ENCODE peak calls at places on chromosomes 2 and 18, in eight cellular contexts. W, M, X, I, F, C, U and Q are unnamed samples.

GRCh38 chr2:227280895-227281294 is 44.2 kb upstream of the MFF start:
- DNase-seq in W (no peak), M (peak; percentile 18), X (no peak), I (no peak), F (no peak), C (no peak), U (peak; percentile 11), Q (no peak)

GRCh38 chr18:8787764-8788163 is 82.4 kb downstream of the MTCL1 start:
- DNase-seq in W (no peak), M (no peak), X (no peak), I (no peak), F (no peak), C (no peak), U (no peak), Q (no peak)

GRCh38 chr18:61619783-61620182 is 273.0 kb downstream of the RNF152 start:
- DNase-seq in W (no peak), M (no peak), X (no peak), I (no peak), F (no peak), C (no peak), U (no peak), Q (no peak)

GRCh38 chr2:74367789-74368188 is 12.3 kb downstream of the DCTN1 start:
- DNase-seq in W (no peak), M (no peak), X (no peak), I (no peak), F (no peak), C (no peak), U (no peak), Q (no peak)

GRCh38 chr2:208982831-208983230 is 441.0 kb upstream of the MAP2 start:
- DNase-seq in W (no peak), M (no peak), X (no peak), I (no peak), F (no peak), C (no peak), U (no peak), Q (no peak)

GRCh38 chr18:68484241-68484640 is 230.7 kb downstream of the TMX3 start:
- DNase-seq in W (no peak), M (peak; percentile 8), X (no peak), I (no peak), F (peak; percentile 63), C (no peak), U (no peak), Q (no peak)

GRCh38 chr18:70469916-70470315 is 181.1 kb downstream of the SOCS6 start:
- DNase-seq in W (no peak), M (peak; percentile 12), X (peak; percentile 8), I (no peak), F (no peak), C (peak; percentile 65), U (no peak), Q (no peak)

GRCh38 chr18:36181898-36182506 is 5.3 kb upstream of the MOCOS start:
- DNase-seq in W (no peak), M (no peak), X (no peak), I (no peak), F (no peak), C (no peak), U (no peak), Q (no peak)

GRCh38 chr2:216362730-216363129 is 9.6 kb downstream of the MARCHF4 start:
- DNase-seq in W (no peak), M (peak; percentile 27), X (no peak), I (no peak), F (peak; percentile 78), C (no peak), U (peak; percentile 50), Q (no peak)

GRCh38 chr18:50158866-50159653 is 35.9 kb downstream of the MYO5B start:
- DNase-seq in W (no peak), M (no peak), X (peak; percentile 55), I (no peak), F (peak; percentile 79), C (no peak), U (peak; percentile 67), Q (no peak)

DNA sequence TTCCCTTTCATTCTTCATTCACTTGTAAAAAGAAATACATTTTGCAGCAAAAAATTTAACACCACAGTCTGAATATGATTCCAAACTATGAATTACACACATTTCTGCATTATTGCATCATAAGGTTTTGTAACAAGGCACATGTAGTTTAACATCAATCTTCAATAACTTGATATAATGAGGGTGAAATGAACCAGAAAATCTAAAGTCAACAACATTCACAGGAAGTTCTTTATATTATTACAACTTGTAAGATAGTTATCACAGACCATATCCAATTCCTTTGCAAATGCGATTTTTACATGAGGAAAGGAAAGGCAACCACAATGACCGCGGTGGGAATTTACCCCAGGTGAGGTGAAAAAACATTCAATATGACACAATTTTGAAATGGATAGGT is 213.3 kb downstream of the NAPG start:
- DNase-seq in W (no peak), M (no peak), X (no peak), I (no peak), F (peak; percentile 53), C (no peak), U (no peak), Q (no peak)
- TF ChIP-seq EZH2phosphoT487 in W (no peak), M (no peak), X (no peak), I (no peak), F (no peak), C (no peak), U (no peak), Q (no peak)

GRCh38 chr2:16728742-16729141 is 63.1 kb upstream of the CYRIA start:
- DNase-seq in W (no peak), M (no peak), X (no peak), I (no peak), F (no peak), C (no peak), U (no peak), Q (peak; percentile 7)

GRCh38 chr2:16727256-16727655 is 61.6 kb upstream of the CYRIA start:
- DNase-seq in W (no peak), M (no peak), X (no peak), I (no peak), F (no peak), C (no peak), U (no peak), Q (no peak)

GRCh38 chr2:16725549-16725948 is 59.9 kb upstream of the CYRIA start:
- DNase-seq in W (no peak), M (no peak), X (no peak), I (no peak), F (no peak), C (no peak), U (no peak), Q (no peak)

GRCh38 chr2:16726147-16726546 is 60.5 kb upstream of the CYRIA start:
- DNase-seq in W (no peak), M (peak; percentile 8), X (no peak), I (no peak), F (no peak), C (no peak), U (no peak), Q (no peak)

GRCh38 chr2:16726577-16726976 is 60.9 kb upstream of the CYRIA start:
- DNase-seq in W (no peak), M (no peak), X (no peak), I (no peak), F (no peak), C (no peak), U (no peak), Q (no peak)
- H3K4me3 ChIP-seq in W (no peak overlapping the region), M (no peak overlapping the region), X (no peak overlapping the region), I (no peak overlapping the region), F (no peak overlapping the region), C (no peak overlapping the region), U (no peak overlapping the region), Q (no peak overlapping the region)

GRCh38 chr2:225040862-225041209 is 1.4 kb downstream of the DOCK10 start:
- DNase-seq in W (no peak), M (peak; percentile 61), X (peak; percentile 7), I (peak; percentile 58), F (peak; percentile 13), C (peak; percentile 25), U (no peak), Q (peak; percentile 55)

GRCh38 chr2:225038076-225038571 is 4.1 kb downstream of the DOCK10 start:
- DNase-seq in W (no peak), M (no peak), X (no peak), I (no peak), F (no peak), C (no peak), U (no peak), Q (no peak)

GRCh38 chr2:225033440-225034390 is 8.6 kb downstream of the DOCK10 start:
- DNase-seq in W (no peak), M (no peak), X (no peak), I (no peak), F (no peak), C (no peak), U (no peak), Q (no peak)

GRCh38 chr2:225036431-225036830 is 5.8 kb downstream of the DOCK10 start:
- DNase-seq in W (no peak), M (no peak), X (no peak), I (no peak), F (no peak), C (no peak), U (no peak), Q (no peak)

DNA sequence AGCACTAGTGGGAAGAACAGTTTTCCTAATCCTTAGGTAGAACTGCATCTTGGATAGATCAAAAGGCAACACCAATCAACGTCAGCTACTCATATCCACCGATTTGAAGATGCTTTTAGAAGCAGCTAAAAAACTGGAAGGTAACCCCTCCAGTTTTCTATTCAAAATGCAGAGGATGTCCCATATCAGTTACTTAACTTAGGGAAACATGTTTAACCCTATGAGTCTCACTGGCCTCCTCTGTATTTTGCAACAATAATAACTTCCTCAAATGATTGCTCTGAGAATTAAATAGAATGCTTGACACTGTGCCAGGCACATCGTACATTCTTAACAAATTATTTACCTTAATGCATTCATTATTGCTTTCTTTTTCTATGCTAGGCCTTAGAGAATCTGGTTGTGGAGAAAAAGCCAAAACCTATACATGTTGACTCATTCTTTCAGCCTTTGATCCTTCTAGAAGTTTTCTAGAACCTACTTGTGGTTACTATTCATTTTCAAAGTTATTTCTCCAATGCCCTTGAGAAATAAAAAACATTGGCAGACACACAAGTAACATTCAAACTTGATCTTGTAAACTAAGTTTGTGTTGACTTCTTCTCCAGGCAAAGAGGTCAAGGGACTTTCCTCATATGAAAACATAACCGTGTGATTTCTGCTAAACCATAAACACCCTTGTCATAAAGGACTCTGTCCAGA is 4.7 kb downstream of the DOCK10 start:
- DNase-seq in W (no peak), M (no peak), X (no peak), I (no peak), F (no peak), C (no peak), U (no peak), Q (no peak)
- H3K4me1 ChIP-seq in W (no peaks in the 10 kb centered on the region), M (peaks cover 17% of the 10 kb centered on the region), X (peaks cover 10% of the 10 kb centered on the region), I (peaks cover 5% of the 10 kb centered on the region), F (peaks cover 7% of the 10 kb centered on the region), C (no peaks in the 10 kb centered on the region), U (no peaks in the 10 kb centered on the region), Q (peaks cover 17% of the 10 kb centered on the region)

DNA sequence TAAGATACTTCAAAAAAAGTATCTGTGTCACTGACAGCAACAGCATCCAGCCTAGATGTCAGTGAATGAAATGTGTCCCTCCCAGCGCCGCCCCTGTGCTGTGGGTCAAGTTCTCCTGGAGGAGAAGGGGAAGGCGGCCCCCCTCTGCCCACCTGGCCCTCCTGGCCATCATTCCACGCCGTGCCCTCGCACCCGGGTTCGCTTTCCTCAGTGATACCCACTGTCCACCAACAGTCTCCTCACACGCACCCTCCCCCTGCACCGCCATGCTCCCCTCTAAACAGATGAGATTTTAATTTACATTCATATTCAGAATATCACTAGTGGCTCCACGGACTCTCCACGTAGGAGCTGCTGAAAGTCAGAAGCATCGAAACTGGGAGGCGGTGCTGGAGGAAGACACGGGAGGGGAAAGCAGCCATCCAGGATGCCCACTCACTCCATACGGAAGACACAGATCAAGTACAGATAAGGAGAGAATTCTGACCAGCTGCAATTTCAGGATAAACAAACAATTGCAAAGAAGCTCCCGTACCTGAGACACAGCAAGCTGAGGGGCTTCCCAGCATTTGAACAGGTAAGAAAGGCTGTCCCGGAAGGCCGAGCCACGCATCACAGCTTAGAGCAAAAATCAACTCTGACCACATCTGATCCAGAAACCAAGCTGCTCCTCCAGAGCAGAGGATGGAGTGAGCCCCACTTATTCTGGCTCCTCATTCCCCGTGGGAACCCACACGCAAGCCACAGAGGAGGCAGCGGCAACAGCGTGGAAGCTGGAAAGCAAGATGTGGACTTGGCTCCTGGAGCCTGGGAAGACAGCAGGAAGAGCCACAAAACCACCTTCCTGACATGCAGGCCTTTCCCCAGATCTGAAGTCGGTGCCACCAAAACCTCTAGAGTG is 49.7 kb downstream of the PXDN start:
- DNase-seq in W (no peak), M (no peak), X (no peak), I (no peak), F (no peak), C (peak; percentile 69), U (no peak), Q (no peak)
- TF ChIP-seq EZH2phosphoT487 in W (no peak), M (no peak), X (no peak), I (no peak), F (no peak), C (no peak), U (no peak), Q (no peak)